ENCODE peak calls at places on chromosome 13, in eight cellular contexts. I is AG09309; A is stimulated activated CD8-positive, alpha-beta memory T cell treated with anti-CD3 and anti-CD28 coated beads, Interleukin-12 subunit alpha, Interleukin-12 subunit beta, amount 100 ng/mL, for 4 hours; P is SJCRH30; O is stimulated activated CD4-positive, alpha-beta T cell treated with anti-CD3 and anti-CD28 coated beads, Interleukin-15, amount 100 ng/mL, for 1 hour; Q is activated CD4-positive, alpha-beta T cell treated with anti-CD3 and anti-CD28 coated beads, Interleukin-2, amount 50 U/mL, for 1 hour; N is retina; T is Calu3. X is an unnamed sample.

GRCh38 chr13:35855531-35856019 is 275.6 kb downstream of the DCLK1 start:
- DNase-seq in T (peak), Q (no peak), A (no peak), P (no peak), O (no peak), N (peak), I (no peak), X (no peak)

GRCh38 chr13:50731400-50731799 is 112.1 kb downstream of the DLEU7 start:
- DNase-seq in T (no peak), O (no peak), N (no peak), I (peak), P (no peak), Q (no peak), A (no peak), X (no peak)

GRCh38 chr13:27455331-27455855 is 5.0 kb upstream of the MTIF3 start:
- DNase-seq in A (no peak), T (no peak), I (no peak), O (no peak), N (peak), Q (no peak), P (no peak), X (no peak)

GRCh38 chr13:23724196-23724970 is 154.2 kb downstream of the TNFRSF19 start:
- DNase-seq in N (no peak), P (no peak), A (no peak), T (no peak), Q (no peak), O (no peak), I (no peak), X (no peak)

GRCh38 chr13:111156421-111156820 is 41.3 kb downstream of the ARHGEF7 start:
- DNase-seq in Q (no peak), I (no peak), P (no peak), A (no peak), T (no peak), O (no peak), N (no peak), X (no peak)

GRCh38 chr13:59203855-59204254 is 959.9 kb downstream of the DIAPH3 start:
- DNase-seq in Q (no peak), T (no peak), I (no peak), N (no peak), A (no peak), O (no peak), P (no peak), X (no peak)

GRCh38 chr13:79936368-79937136 is 404.4 kb downstream of the SPRY2 start:
- DNase-seq in I (peak), A (no peak), N (no peak), P (peak), T (peak), O (no peak), Q (no peak), X (no peak)

GRCh38 chr13:41905600-41906254 is 55.2 kb downstream of the VWA8 start:
- DNase-seq in T (no peak), Q (no peak), I (no peak), A (no peak), O (no peak), N (no peak), P (no peak), X (no peak)

GRCh38 chr13:111090169-111090568 is 24.9 kb upstream of the ARHGEF7 start:
- DNase-seq in A (no peak), Q (no peak), T (no peak), I (no peak), N (no peak), P (no peak), O (no peak), X (no peak)

GRCh38 chr13:52696566-52696965 is 43.1 kb downstream of the CNMD start:
- DNase-seq in P (no peak), A (no peak), O (no peak), T (no peak), N (no peak), Q (no peak), I (no peak), X (no peak)

GRCh38 chr13:97493471-97493870 is 59.5 kb downstream of the RAP2A start:
- DNase-seq in A (no peak), O (no peak), P (no peak), T (no peak), I (no peak), Q (no peak), N (no peak), X (no peak)

GRCh38 chr13:40922437-40923040 is 96.6 kb downstream of the ELF1 start:
- DNase-seq in P (no peak), N (peak), I (no peak), O (no peak), Q (no peak), A (no peak), T (no peak), X (no peak)

GRCh38 chr13:91358384-91358776 is 10.9 kb downstream of the MIR17HG start:
- DNase-seq in A (no peak), P (no peak), O (no peak), Q (no peak), I (no peak), T (no peak), N (no peak), X (no peak)

GRCh38 chr13:112791662-112792440 is 102.0 kb downstream of the ATP11A start:
- DNase-seq in I (no peak), A (no peak), P (no peak), T (no peak), N (no peak), O (no peak), Q (no peak), X (no peak)

GRCh38 chr13:113147206-113147605 is 11.2 kb upstream of the PROZ start:
- DNase-seq in A (no peak), P (no peak), I (no peak), O (no peak), T (no peak), N (no peak), Q (no peak), X (peak)

GRCh38 chr13:95588721-95589120 is 36.2 kb downstream of the CLDN10 start:
- DNase-seq in O (no peak), N (no peak), T (no peak), P (no peak), Q (no peak), I (peak), A (no peak), X (no peak)

GRCh38 chr13:106036870-106037269 is 498.6 kb downstream of the EFNB2 start:
- DNase-seq in T (peak), N (no peak), A (no peak), O (no peak), I (no peak), Q (no peak), P (peak), X (no peak)

GRCh38 chr13:103471896-103472295 is 405.7 kb upstream of the SLC10A2 start:
- DNase-seq in A (no peak), P (no peak), Q (no peak), N (no peak), I (no peak), T (peak), O (no peak), X (no peak)

GRCh38 chr13:60617863-60618733 is 221.1 kb downstream of the TDRD3 start:
- DNase-seq in O (no peak), N (no peak), Q (no peak), T (no peak), A (no peak), P (peak), I (peak), X (no peak)

GRCh38 chr13:97226788-97227627 is 4.9 kb downstream of the MBNL2 start:
- DNase-seq in A (no peak), Q (peak), N (no peak), O (no peak), I (no peak), P (no peak), T (no peak), X (no peak)

GRCh38 chr13:102195566-102196462 is 206.0 kb downstream of the FGF14 start:
- DNase-seq in I (no peak), N (no peak), Q (no peak), A (no peak), T (no peak), P (no peak), O (no peak), X (no peak)